ENCODE peak calls at places on chromosomes 11 and 22, in nine cellular contexts. M is WTC11; R is stimulated activated CD8-positive, alpha-beta memory T cell treated with anti-CD3 and anti-CD28 coated beads, Interleukin-4, amount 100 ng/mL, for 24 hours; G is HFFc6; D is NCI-H187; E is NCI-H1436; V is stomach; U is cerebellum; T is ACHN. F is an unnamed sample.

GRCh38 chr11:33692013-33692504 is 8.6 kb downstream of the C11orf91 start:
- DNase-seq in M (no peak), R (no peak), G (peak), D (no peak), E (no peak), V (peak), U (peak), T (peak), F (no peak)

GRCh38 chr22:26675687-26676273 is 18.4 kb downstream of the MIAT start:
- DNase-seq in M (no peak), R (no peak), G (no peak), D (no peak), E (no peak), V (no peak), U (no peak), T (no peak), F (no peak)

GRCh38 chr22:39556970-39557811 is 13.4 kb upstream of the CACNA1I start:
- DNase-seq in M (no peak), R (peak), G (no peak), D (no peak), E (no peak), V (no peak), U (peak), T (peak), F (peak)

GRCh38 chr11:68160100-68160695 is 39.0 kb upstream of the CHKA start:
- DNase-seq in M (no peak), R (no peak), G (no peak), D (no peak), E (no peak), V (no peak), U (no peak), T (no peak), F (no peak)

GRCh38 chr11:23192256-23192655 is 332.0 kb upstream of the CCDC179 start:
- DNase-seq in M (no peak), R (no peak), G (no peak), D (no peak), E (no peak), V (no peak), U (no peak), T (no peak), F (no peak)

GRCh38 chr11:73875840-73876239 is 806 bp downstream of the COA4 start:
- DNase-seq in M (peak), R (no peak), G (no peak), D (no peak), E (no peak), V (no peak), U (no peak), T (no peak), F (no peak)

GRCh38 chr11:86106916-86107315 is 38.0 kb upstream of the PICALM start:
- DNase-seq in M (no peak), R (no peak), G (peak), D (no peak), E (no peak), V (no peak), U (no peak), T (no peak), F (no peak)

GRCh38 chr11:102791271-102792036 is 6.5 kb downstream of the MMP1 start:
- DNase-seq in M (no peak), R (no peak), G (peak), D (no peak), E (no peak), V (no peak), U (no peak), T (no peak), F (no peak)

GRCh38 chr11:122186439-122187080 is 70.5 kb upstream of the BLID start:
- DNase-seq in M (no peak), R (no peak), G (peak), D (no peak), E (no peak), V (no peak), U (no peak), T (peak), F (no peak)

GRCh38 chr22:29842740-29843139 is 4.7 kb upstream of the ASCC2 start:
- DNase-seq in M (no peak), R (no peak), G (peak), D (no peak), E (no peak), V (no peak), U (no peak), T (peak), F (no peak)

GRCh38 chr11:29260939-29261705 is 755.7 kb downstream of the KCNA4 start:
- DNase-seq in M (no peak), R (no peak), G (peak), D (no peak), E (no peak), V (no peak), U (no peak), T (peak), F (no peak)

GRCh38 chr11:44950625-44951472 is at the start of gene TP53I11:
- DNase-seq in M (peak), R (peak), G (no peak), D (peak), E (peak), V (peak), U (peak), T (peak), F (peak)

GRCh38 chr11:77322506-77322905 is 21.0 kb upstream of the GDPD4 start:
- DNase-seq in M (no peak), R (no peak), G (peak), D (no peak), E (no peak), V (no peak), U (peak), T (no peak), F (no peak)

GRCh38 chr11:79265756-79266322 is 175.0 kb downstream of the TENM4 start:
- DNase-seq in M (no peak), R (no peak), G (peak), D (no peak), E (no peak), V (no peak), U (no peak), T (no peak), F (no peak)

GRCh38 chr11:44863231-44863630 is 87.5 kb downstream of the TP53I11 start:
- DNase-seq in M (no peak), R (no peak), G (no peak), D (no peak), E (no peak), V (no peak), U (no peak), T (no peak), F (no peak)

F was measured in stimulated activated CD4-positive, alpha-beta T cell treated with anti-CD3 and anti-CD28 coated beads, Interleukin-4, amount 100 ng/mL, for 4 hours.